ENCODE peak calls at places on chromosomes 7 and 10, in nine cellular contexts. R, N, H, W, J, T, M, X and Z are unnamed samples. For H3K4me1, the result is how much of the 10 kb centered on the place peaks cover.

GRCh38 chr7:3244241-3244814 is 56.7 kb upstream of the SDK1 start:
- DNase-seq in R (no peak), N (no peak), H (peak), W (peak), J (no peak), T (no peak), M (no peak), X (peak), Z (no peak)

GRCh38 chr7:139827042-139827441 is 2.0 kb upstream of the TBXAS1 start:
- DNase-seq in R (no peak), N (no peak), H (no peak), W (no peak), J (no peak), T (no peak), M (no peak), X (no peak), Z (no peak)

GRCh38 chr7:94923412-94923811 is 16.0 kb downstream of the PPP1R9A start:
- DNase-seq in R (no peak), N (no peak), H (no peak), W (no peak), J (no peak), T (no peak), M (no peak), X (no peak), Z (no peak)

GRCh38 chr10:88473989-88474883 is 108.9 kb downstream of the RNLS start:
- DNase-seq in R (no peak), N (no peak), H (no peak), W (no peak), J (no peak), T (peak), M (peak), X (no peak), Z (no peak)

GRCh38 chr7:75565129-75565528 is 73.0 kb downstream of the SPDYE5 start:
- DNase-seq in R (no peak), N (no peak), H (peak), W (peak), J (no peak), T (peak), M (peak), X (peak), Z (no peak)

GRCh38 chr10:84054743-84055142 is 84.6 kb upstream of the GHITM start:
- DNase-seq in R (no peak), N (no peak), H (no peak), W (no peak), J (no peak), T (no peak), M (peak), X (no peak), Z (no peak)

GRCh38 chr7:45609180-45609579 is 35.0 kb downstream of the ADCY1 start:
- DNase-seq in R (no peak), N (no peak), H (no peak), W (no peak), J (no peak), T (no peak), M (no peak), X (no peak), Z (no peak)

GRCh38 chr7:50663396-50664102 is 98.3 kb upstream of the DDC start:
- DNase-seq in R (no peak), N (no peak), H (no peak), W (no peak), J (no peak), T (no peak), M (no peak), X (no peak), Z (no peak)

GRCh38 chr10:15385552-15386455 is 14.7 kb upstream of the FAM171A1 start:
- DNase-seq in R (no peak), N (no peak), H (no peak), W (no peak), J (no peak), T (no peak), M (no peak), X (no peak), Z (no peak)

GRCh38 chr7:67913604-67914003 is 917.0 kb downstream of the TYW1 start:
- DNase-seq in R (no peak), N (no peak), H (no peak), W (no peak), J (no peak), T (no peak), M (no peak), X (no peak), Z (no peak)

GRCh38 chr10:128144547-128144946 is 18.3 kb upstream of the MKI67 start:
- DNase-seq in R (no peak), N (no peak), H (no peak), W (no peak), J (no peak), T (no peak), M (no peak), X (no peak), Z (no peak)

GRCh38 chr7:45657890-45658715 is 83.9 kb downstream of the ADCY1 start:
- DNase-seq in R (no peak), N (no peak), H (no peak), W (no peak), J (no peak), T (peak), M (no peak), X (no peak), Z (peak)

GRCh38 chr10:76285012-76285411 is 853.6 kb downstream of the LRMDA start:
- DNase-seq in R (no peak), N (no peak), H (peak), W (no peak), J (no peak), T (no peak), M (no peak), X (no peak), Z (no peak)

GRCh38 chr10:79412516-79412915 is 32.9 kb downstream of the ZCCHC24 start:
- DNase-seq in R (no peak), N (no peak), H (no peak), W (no peak), J (no peak), T (no peak), M (no peak), X (no peak), Z (no peak)

GRCh38 chr7:158720107-158720506 is 15.5 kb upstream of the NCAPG2 start:
- DNase-seq in R (no peak), N (no peak), H (no peak), W (no peak), J (no peak), T (no peak), M (no peak), X (no peak), Z (no peak)

GRCh38 chr7:34070486-34071323 is 165.4 kb downstream of the BMPER start:
- DNase-seq in R (no peak), N (no peak), H (peak), W (no peak), J (no peak), T (no peak), M (no peak), X (no peak), Z (no peak)

GRCh38 chr7:2554654-2555053 is 670 bp downstream of the BRAT1 start:
- DNase-seq in R (no peak), N (no peak), H (no peak), W (no peak), J (no peak), T (no peak), M (no peak), X (peak), Z (no peak)

GRCh38 chr7:50667338-50667737 is 102.1 kb upstream of the DDC start:
- DNase-seq in R (no peak), N (no peak), H (peak), W (no peak), J (peak), T (no peak), M (peak), X (no peak), Z (no peak)

GRCh38 chr7:34011017-34011680 is 105.8 kb downstream of the BMPER start:
- DNase-seq in R (no peak), N (no peak), H (no peak), W (no peak), J (no peak), T (no peak), M (no peak), X (no peak), Z (no peak)

GRCh38 chr10:36675458-36675880 is 449.9 kb upstream of the ANKRD30A start:
- DNase-seq in R (no peak), N (no peak), H (peak), W (no peak), J (no peak), T (no peak), M (no peak), X (no peak), Z (no peak)

DNA sequence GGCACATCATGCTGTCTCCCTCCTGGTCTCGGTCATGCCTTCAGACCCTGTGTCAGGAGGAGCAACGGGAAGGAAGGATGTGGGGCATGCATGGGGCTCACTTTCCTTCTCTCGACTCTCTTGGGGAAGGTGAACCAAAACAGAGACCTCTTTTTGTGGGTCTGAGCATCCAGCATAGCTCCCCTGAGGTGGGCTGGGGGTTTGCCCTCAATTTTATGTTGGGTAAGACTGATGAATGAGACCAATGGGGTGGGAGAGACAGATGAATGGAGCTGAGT is 2.6 kb downstream of the ACSL5 start:
- DNase-seq in R (no peak), N (no peak), H (no peak), W (no peak), J (no peak), T (no peak), M (no peak), X (no peak), Z (no peak)
- H3K27ac ChIP-seq in R (no peak), N (peak), H (peak), W (no peak), J (peak), T (peak), M (peak), X (no peak), Z (no peak)

GRCh38 chr7:48089415-48089975 is 430 bp downstream of the UPP1 start:
- DNase-seq in R (peak), N (peak), H (no peak), W (no peak), J (peak), T (peak), M (peak), X (peak), Z (no peak)
- H3K4me1 ChIP-seq in R (under half), N (half or more), H (under half), W (half or more), J (under half), T (under half), M (under half), X (under half), Z (under half)

DNA sequence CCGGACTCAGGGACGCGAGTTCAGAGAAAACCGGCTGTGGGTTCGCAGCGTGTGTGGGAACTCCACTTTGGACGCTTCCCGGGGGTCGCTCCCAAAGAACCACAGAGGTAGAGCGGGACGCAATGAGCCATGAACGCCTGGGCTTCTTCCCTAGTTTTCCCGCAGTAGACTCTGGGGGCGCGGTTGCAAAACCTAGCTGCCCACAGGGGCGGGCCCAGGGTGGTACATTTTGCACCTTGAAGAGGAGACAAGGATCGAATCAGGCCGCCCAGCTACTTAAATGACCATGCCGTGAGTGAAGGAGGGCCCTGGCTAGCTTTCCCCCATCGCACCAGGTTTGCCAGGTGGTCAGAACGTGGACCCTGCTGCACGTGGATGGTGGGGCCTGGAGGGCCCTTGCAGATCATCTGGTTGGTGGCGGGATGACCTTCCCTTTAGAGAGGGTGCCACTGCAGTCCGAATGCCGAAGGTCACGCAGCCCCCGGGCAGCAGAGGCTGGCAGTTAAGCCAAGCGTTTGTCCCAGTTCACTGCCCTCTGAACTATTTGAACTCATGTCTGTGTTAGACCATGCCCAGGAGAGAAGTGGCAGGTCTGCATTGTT is 568 bp upstream of the SHTN1 start:
- DNase-seq in R (peak), N (no peak), H (no peak), W (peak), J (no peak), T (no peak), M (peak), X (no peak), Z (peak)
- H3K27ac ChIP-seq in R (peak), N (no peak), H (no peak), W (peak), J (peak), T (peak), M (peak), X (peak), Z (peak)

GRCh38 chr10:29255117-29255516 is 33.8 kb upstream of the LYZL1 start:
- DNase-seq in R (no peak), N (no peak), H (no peak), W (no peak), J (no peak), T (no peak), M (no peak), X (peak), Z (no peak)
- H3K4me1 ChIP-seq in R (under half), N (under half), H (under half), W (under half), J (under half), T (under half), M (under half), X (under half), Z (under half)

DNA sequence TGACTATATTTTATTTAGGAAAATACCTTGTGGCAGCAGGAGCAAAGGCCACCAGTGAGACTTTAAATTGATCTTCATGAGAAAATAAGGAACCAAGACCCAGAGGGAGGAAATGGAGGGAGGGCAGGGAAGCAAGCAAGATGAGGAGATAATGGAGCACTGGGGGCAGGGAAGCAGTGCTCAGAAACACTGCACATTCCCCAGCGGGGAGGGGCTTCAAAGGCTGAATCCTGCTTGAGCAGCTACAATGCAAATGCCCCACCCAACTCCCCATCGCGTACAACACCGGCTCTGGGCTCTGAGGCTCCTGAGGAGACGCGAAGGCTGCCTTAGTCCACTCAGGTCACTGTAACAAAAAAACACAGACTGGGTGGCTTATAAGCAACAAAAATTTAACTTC is 503.8 kb downstream of the GRID1 start:
- DNase-seq in R (no peak), N (no peak), H (no peak), W (no peak), J (no peak), T (no peak), M (no peak), X (no peak), Z (no peak)
- H3K27ac ChIP-seq in R (no peak), N (no peak), H (no peak), W (no peak), J (no peak), T (no peak), M (no peak), X (no peak), Z (no peak)